ENCODE peak calls at places on chromosomes 2 and 18, in six cellular contexts. Q is colonic mucosa, A is heart right ventricle, O is right lobe of liver, T is upper lobe of right lung, C is astrocyte. K is an unnamed sample. For H3K27me3, the result is how much of the 10 kb centered on the place peaks cover.

GRCh38 chr18:60053747-60054304 is 154.0 kb downstream of the PMAIP1 start:
- DNase-seq in C (peak), Q (peak), T (no peak), A (no peak), O (no peak), K (peak)

GRCh38 chr2:39851251-39851650 is 72.2 kb upstream of the THUMPD2 start:
- DNase-seq in A (no peak), T (no peak), O (no peak), Q (no peak), C (peak), K (no peak)

GRCh38 chr2:235135990-235136561 is 184.3 kb downstream of the SH3BP4 start:
- DNase-seq in T (peak), Q (peak), C (peak), A (peak), O (peak), K (peak)

GRCh38 chr2:135916232-135916631 is 40.0 kb upstream of the MCM6 start:
- DNase-seq in A (no peak), C (peak), O (no peak), T (no peak), Q (no peak), K (no peak)

GRCh38 chr2:233449071-233449901 is 95.0 kb downstream of the DGKD start:
- DNase-seq in A (no peak), Q (no peak), T (peak), C (peak), O (peak), K (peak)

GRCh38 chr2:121004950-121005349 is 269.3 kb downstream of the GLI2 start:
- DNase-seq in A (no peak), C (no peak), T (no peak), Q (no peak), O (no peak), K (no peak)

GRCh38 chr2:217928324-217929293 is 74.2 kb downstream of the TNS1 start:
- DNase-seq in A (no peak), Q (no peak), T (peak), C (no peak), O (no peak), K (no peak)

GRCh38 chr2:237669628-237670351 is 42.4 kb downstream of the LRRFIP1 start:
- DNase-seq in T (peak), A (peak), O (peak), Q (peak), C (peak), K (peak)

GRCh38 chr2:68936462-68936861 is 16.2 kb downstream of the GKN2 start:
- DNase-seq in A (no peak), T (no peak), O (no peak), Q (no peak), C (peak), K (peak)

GRCh38 chr2:27370026-27370815 is at the start of the genes EIF2B4 and SNX17:
- DNase-seq in O (peak), Q (peak), A (peak), C (peak), T (peak), K (peak)

GRCh38 chr2:52597361-52597760 is 1170.2 kb upstream of the CHAC2 start:
- DNase-seq in C (peak), Q (no peak), A (no peak), T (no peak), O (no peak), K (peak)

GRCh38 chr2:234048049-234048448 is 2.5 kb upstream of the SPP2 start:
- DNase-seq in O (no peak), T (no peak), C (peak), A (no peak), Q (no peak), K (no peak)

GRCh38 chr2:6896930-6897759 is 19.6 kb downstream of the RSAD2 start:
- DNase-seq in C (peak), O (no peak), A (no peak), Q (no peak), T (no peak), K (no peak)

GRCh38 chr2:45220227-45220626 is 211.0 kb upstream of the SIX2 start:
- DNase-seq in C (no peak), A (no peak), T (no peak), O (no peak), Q (no peak), K (no peak)

GRCh38 chr2:8402222-8402621 is 279.6 kb upstream of the ID2 start:
- DNase-seq in T (no peak), O (peak), C (no peak), Q (peak), A (no peak), K (no peak)

GRCh38 chr2:45691600-45691999 is 40.1 kb downstream of the PRKCE start:
- DNase-seq in O (no peak), T (no peak), Q (no peak), C (no peak), A (no peak), K (no peak)

GRCh38 chr2:37361416-37361815 is 17.0 kb downstream of the QPCT start:
- DNase-seq in T (no peak), C (no peak), A (no peak), O (no peak), Q (no peak), K (no peak)

GRCh38 chr18:74579704-74580103 is 18.0 kb upstream of the ZNF407 start:
- DNase-seq in A (no peak), T (no peak), O (no peak), Q (no peak), C (no peak), K (no peak)

GRCh38 chr18:50813353-50813752 is 6.5 kb downstream of the MRO start:
- DNase-seq in T (no peak), O (no peak), C (no peak), A (no peak), Q (no peak), K (no peak)

GRCh38 chr2:172834881-172835280 is 99.2 kb downstream of the RAPGEF4 start:
- DNase-seq in T (no peak), Q (no peak), A (no peak), O (no peak), C (no peak), K (no peak)

GRCh38 chr2:43073373-43073772 is 153.0 kb downstream of the ZFP36L2 start:
- DNase-seq in T (no peak), O (peak), Q (no peak), C (peak), A (no peak), K (no peak)

GRCh38 chr2:227671170-227671887 is 4.7 kb downstream of the SCYGR5 start:
- DNase-seq in O (no peak), T (no peak), C (no peak), Q (no peak), A (no peak), K (no peak)

GRCh38 chr2:231910771-231911170 is 15.4 kb downstream of the NPPC start:
- DNase-seq in Q (no peak), T (no peak), A (no peak), C (no peak), O (no peak), K (no peak)

GRCh38 chr18:74499633-74500032 is 3.5 kb downstream of the CNDP2 start:
- DNase-seq in T (peak), O (peak), Q (peak), A (peak), C (peak), K (peak)

GRCh38 chr2:119827866-119828507 is 68.3 kb downstream of the PTPN4 start:
- DNase-seq in T (no peak), O (no peak), A (no peak), Q (no peak), C (peak), K (peak)

GRCh38 chr2:238644095-238645081 is 203.5 kb upstream of the TWIST2 start:
- DNase-seq in Q (no peak), T (no peak), O (no peak), A (no peak), C (peak), K (peak)

GRCh38 chr2:36238126-36238525 is 117.5 kb upstream of the CRIM1 start:
- DNase-seq in O (no peak), C (no peak), T (no peak), A (no peak), Q (no peak), K (no peak)

GRCh38 chr2:15685143-15685542 is 93.5 kb downstream of the DDX1 start:
- DNase-seq in T (no peak), O (no peak), A (no peak), C (no peak), Q (no peak), K (no peak)

GRCh38 chr18:457533-457932 is 43.0 kb downstream of the COLEC12 start:
- DNase-seq in Q (no peak), C (no peak), T (no peak), O (no peak), A (no peak), K (no peak)

GRCh38 chr2:127219716-127220090 is 396 bp downstream of the CYP27C1 start:
- DNase-seq in T (no peak), A (no peak), C (no peak), O (no peak), Q (no peak), K (no peak)

GRCh38 chr2:28810384-28811285 is at the start of gene SPDYA:
- DNase-seq in C (peak), T (peak), Q (peak), O (peak), A (peak), K (peak)

GRCh38 chr2:37842732-37843353 is 82.2 kb upstream of the RMDN2 start:
- DNase-seq in Q (no peak), T (no peak), O (no peak), C (no peak), A (no peak), K (no peak)

GRCh38 chr2:58425368-58425767 is 184.2 kb upstream of the FANCL start:
- DNase-seq in T (no peak), A (no peak), C (no peak), O (no peak), Q (no peak), K (no peak)

GRCh38 chr2:16626997-16627605 is 38.5 kb downstream of the CYRIA start:
- DNase-seq in T (no peak), Q (no peak), A (no peak), O (no peak), C (no peak), K (no peak)

GRCh38 chr2:96950391-96951124 is 35.8 kb downstream of the FAM178B start:
- DNase-seq in A (no peak), C (no peak), T (no peak), O (no peak), Q (no peak), K (no peak)

GRCh38 chr2:101515512-101515911 is 40.6 kb upstream of the RFX8 start:
- DNase-seq in T (no peak), A (peak), C (peak), O (no peak), Q (no peak), K (peak)

GRCh38 chr2:96163768-96164429 is 18.7 kb upstream of the DUSP2 start:
- DNase-seq in T (no peak), Q (no peak), A (no peak), O (no peak), C (no peak), K (no peak)

DNA sequence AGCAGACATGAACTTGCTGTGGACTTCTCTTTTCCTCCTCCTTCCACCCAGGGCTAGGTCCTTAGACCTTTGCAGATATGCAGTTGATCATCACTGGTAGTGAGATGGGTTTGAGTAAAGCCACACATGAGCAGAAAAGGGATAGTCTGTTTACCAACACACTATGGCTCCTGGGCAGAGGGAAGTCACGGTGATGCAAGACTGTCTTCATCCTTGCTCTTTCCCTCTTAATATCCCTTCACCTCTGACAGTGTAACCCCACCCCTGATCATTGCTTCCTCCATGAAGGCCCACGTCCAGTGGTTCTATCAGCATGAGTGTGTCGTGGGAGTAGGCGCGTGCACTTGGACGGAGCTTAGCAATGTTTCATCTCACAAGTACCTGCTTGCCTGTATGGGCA is 188.7 kb downstream of the SMAD7 start:
- DNase-seq in C (no peak), T (no peak), A (no peak), Q (no peak), O (no peak), K (no peak)
- H3K27me3 ChIP-seq in C (under half), T (under half), A (under half), Q (under half), O (under half), K (under half)

GRCh38 chr2:241103176-241103595 is 1.1 kb upstream of the MTERF4 start:
- DNase-seq in C (no peak), A (no peak), O (no peak), T (no peak), Q (no peak), K (no peak)

GRCh38 chr2:241096979-241097378 is 5.1 kb downstream of the MTERF4 start:
- DNase-seq in C (no peak), T (no peak), Q (no peak), A (no peak), O (no peak), K (no peak)

GRCh38 chr2:241095594-241096290 is 6.3 kb downstream of the MTERF4 start:
- DNase-seq in T (no peak), C (no peak), Q (no peak), O (no peak), A (no peak), K (no peak)

GRCh38 chr2:241102239-241102803 is at the start of gene MTERF4:
- DNase-seq in C (peak), T (peak), O (peak), Q (peak), A (peak), K (peak)

DNA sequence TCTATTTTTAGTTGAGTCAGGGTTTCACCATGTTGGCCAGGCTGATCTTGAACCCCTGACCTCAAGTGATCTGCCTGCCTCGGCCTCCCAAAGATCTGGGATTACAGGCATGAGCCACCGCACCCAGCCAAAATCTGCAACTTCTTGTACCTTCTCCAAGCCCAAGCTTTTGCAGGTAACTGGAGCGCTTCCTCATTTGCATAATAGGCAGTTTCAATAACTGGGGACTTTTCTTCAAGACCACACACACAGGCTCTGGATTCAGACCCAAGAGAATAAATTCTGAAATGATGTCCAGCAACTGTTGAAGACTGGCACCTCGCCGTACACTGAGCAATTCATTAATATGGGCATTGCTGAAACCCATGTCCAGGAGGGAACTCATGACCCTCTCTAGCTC is 2.8 kb downstream of the MTERF4 start:
- DNase-seq in Q (no peak), O (no peak), C (no peak), T (no peak), A (no peak), K (no peak)
- H3K27ac ChIP-seq in Q (no peak), O (no peak), C (no peak), T (no peak), A (no peak), K (no peak)

GRCh38 chr18:24659837-24660720 is 199.6 kb downstream of the HRH4 start:
- DNase-seq in A (peak), O (no peak), Q (peak), C (no peak), T (no peak), K (no peak)
- H3K4me3 ChIP-seq in A (peak), O (peak), Q (peak), C (no peak), T (peak), K (no peak)

GRCh38 chr2:176150338-176151198 is 782 bp upstream of the HOXD4 start:
- DNase-seq in A (no peak), O (no peak), Q (no peak), C (no peak), T (peak), K (no peak)

GRCh38 chr2:176149484-176150337 is 1.6 kb upstream of the HOXD4 start:
- DNase-seq in A (no peak), Q (no peak), O (no peak), C (no peak), T (no peak), K (no peak)

GRCh38 chr2:176152350-176153181 is 1.2 kb downstream of the HOXD4 start:
- DNase-seq in C (no peak), A (no peak), O (no peak), T (no peak), Q (no peak), K (no peak)

GRCh38 chr2:176148758-176149483 is 2.4 kb upstream of the HOXD4 start:
- DNase-seq in O (no peak), C (no peak), Q (no peak), T (no peak), A (no peak), K (no peak)

DNA sequence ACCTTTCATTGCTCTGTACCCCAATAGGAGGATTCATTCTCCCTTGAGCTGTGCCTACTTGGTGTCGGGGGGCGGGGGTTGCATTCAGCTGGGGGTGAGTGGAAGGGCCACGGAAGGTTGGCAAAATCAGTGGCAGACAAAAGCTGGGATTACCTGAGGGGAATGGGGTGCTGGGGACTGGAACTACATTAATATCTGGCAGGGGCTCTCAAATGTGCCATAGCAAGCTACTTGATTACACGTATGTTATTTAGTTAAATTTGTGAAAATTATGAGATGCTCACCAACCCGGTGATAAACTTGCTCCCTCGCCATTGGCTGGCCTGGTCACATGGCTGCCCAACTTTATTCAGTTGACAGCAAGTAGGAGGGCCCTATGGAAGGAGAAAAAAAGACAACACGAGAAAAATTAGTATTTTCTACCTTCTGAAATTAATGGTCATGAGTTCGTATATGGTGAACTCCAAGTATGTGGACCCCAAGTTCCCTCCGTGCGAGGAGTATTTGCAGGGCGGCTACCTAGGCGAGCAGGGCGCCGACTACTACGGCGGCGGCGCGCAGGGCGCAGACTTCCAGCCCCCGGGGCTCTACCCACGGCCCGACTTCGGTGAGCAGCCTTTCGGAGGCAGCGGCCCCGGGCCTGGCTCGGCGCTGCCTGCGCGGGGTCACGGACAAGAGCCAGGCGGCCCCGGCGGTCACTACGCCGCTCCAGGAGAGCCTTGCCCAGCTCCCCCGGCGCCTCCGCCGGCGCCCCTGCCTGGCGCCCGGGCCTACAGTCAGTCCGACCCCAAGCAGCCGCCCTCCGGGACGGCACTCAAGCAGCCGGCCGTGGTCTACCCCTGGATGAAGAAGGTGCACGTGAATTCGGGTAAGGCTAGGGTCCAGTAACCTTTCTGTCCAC is at the start of gene HOXD4:
- DNase-seq in O (no peak), C (peak), Q (no peak), T (no peak), A (no peak), K (no peak)
- H3K27me3 ChIP-seq in O (half or more), C (half or more), Q (under half), T (half or more), A (half or more), K (half or more)

K was measured in brain microvascular endothelial cell.